ENCODE peak calls at places on chromosomes 6 and 20, in nine cellular contexts. L, U, P, H, J, R, F, D and I are unnamed samples.
A peak's percentile ranks its signal among the peaks of the same experiment; 100 is the strongest.

GRCh38 chr20:36274248-36274841 is 31.8 kb upstream of the DLGAP4 start:
- DNase-seq in L (no peak), U (peak; percentile 49), P (no peak), H (no peak), J (no peak), R (no peak), F (no peak), D (no peak), I (no peak)

GRCh38 chr6:1388081-1388926 is 1.1 kb upstream of the FOXF2 start:
- DNase-seq in L (no peak), U (peak; percentile 67), P (no peak), H (no peak), J (no peak), R (no peak), F (no peak), D (no peak), I (no peak)

GRCh38 chr6:19669206-19669605 is 168.0 kb upstream of the ID4 start:
- DNase-seq in L (no peak), U (no peak), P (no peak), H (no peak), J (no peak), R (no peak), F (no peak), D (no peak), I (no peak)

GRCh38 chr20:41174373-41174772 is 37.0 kb downstream of the PLCG1 start:
- DNase-seq in L (peak; percentile 42), U (no peak), P (peak; percentile 52), H (no peak), J (no peak), R (no peak), F (no peak), D (no peak), I (no peak)

GRCh38 chr20:63953764-63954429 is 2.3 kb downstream of the UCKL1 start:
- DNase-seq in L (no peak), U (no peak), P (no peak), H (no peak), J (no peak), R (no peak), F (no peak), D (peak; percentile 38), I (no peak)

GRCh38 chr20:2476742-2477615 is 6.4 kb upstream of the SNRPB start:
- DNase-seq in L (no peak), U (no peak), P (no peak), H (no peak), J (no peak), R (no peak), F (no peak), D (no peak), I (no peak)

GRCh38 chr20:63741354-63741675 is 1.7 kb downstream of the SLC2A4RG start:
- DNase-seq in L (no peak), U (no peak), P (no peak), H (no peak), J (no peak), R (no peak), F (no peak), D (no peak), I (no peak)

GRCh38 chr6:170085475-170086401 is 205.1 kb downstream of the DLL1 start:
- DNase-seq in L (peak; percentile 45), U (no peak), P (peak; percentile 42), H (no peak), J (no peak), R (no peak), F (no peak), D (no peak), I (no peak)

GRCh38 chr6:41813469-41813868 is 26.0 kb downstream of the TOMM6 start:
- DNase-seq in L (no peak), U (no peak), P (no peak), H (no peak), J (no peak), R (no peak), F (no peak), D (no peak), I (no peak)

GRCh38 chr6:2385584-2385983 is 140.2 kb upstream of the GMDS start:
- DNase-seq in L (no peak), U (no peak), P (no peak), H (peak; percentile 23), J (no peak), R (no peak), F (no peak), D (no peak), I (no peak)